ENCODE peak calls at places on chromosomes 5 and 9, in ten cellular contexts. Z is tibial artery; Y is brain microvascular endothelial cell; H is CD8-positive, alpha-beta T cell; V is fibroblast of lung; K is neural progenitor cell; X is A673; A is GM23248; G is effector memory CD4-positive, alpha-beta T cell; T is thyroid gland. F is an unnamed sample.

GRCh38 chr9:95740217-95741004 is 135.1 kb upstream of the ERCC6L2 start:
- DNase-seq in T (no peak), A (no peak), Y (no peak), X (no peak), G (no peak), K (no peak), H (no peak), V (no peak), Z (no peak), F (no peak)

GRCh38 chr9:115234094-115234493 is 116.1 kb upstream of the TNC start:
- DNase-seq in Z (no peak), G (no peak), A (peak; percentile 78), Y (peak; percentile 84), K (no peak), X (no peak), T (no peak), H (no peak), V (peak; percentile 82), F (no peak)

GRCh38 chr5:10250804-10251276 is 760 bp downstream of the CCT5 start:
- DNase-seq in Y (no peak), K (peak; percentile 31), G (no peak), Z (no peak), X (no peak), H (no peak), T (no peak), V (peak; percentile 33), A (peak; percentile 65), F (no peak)

GRCh38 chr5:128158342-128158741 is 74.8 kb downstream of the SLC12A2 start:
- DNase-seq in X (no peak), V (no peak), H (no peak), Y (no peak), A (no peak), G (no peak), Z (no peak), K (no peak), T (no peak), F (no peak)

GRCh38 chr9:87141124-87141523 is 193.8 kb upstream of the GAS1 start:
- DNase-seq in Y (no peak), X (no peak), T (no peak), G (no peak), H (no peak), V (no peak), A (no peak), Z (no peak), K (no peak), F (no peak)

GRCh38 chr5:150339165-150339564 is 18.3 kb upstream of the TCOF1 start:
- DNase-seq in K (no peak), Y (no peak), A (no peak), Z (no peak), G (no peak), X (no peak), V (no peak), H (no peak), T (no peak), F (peak; percentile 47)

GRCh38 chr5:42974546-42974945 is 65.6 kb downstream of the ANXA2R start:
- DNase-seq in Z (no peak), G (no peak), A (no peak), Y (peak; percentile 3), K (no peak), T (no peak), H (no peak), X (no peak), V (no peak), F (no peak)

GRCh38 chr9:122941560-122942234 is 877 bp downstream of the RABGAP1 start:
- DNase-seq in K (no peak), V (peak; percentile 50), Y (peak; percentile 43), A (peak; percentile 80), Z (no peak), T (no peak), H (no peak), X (no peak), G (no peak), F (no peak)

GRCh38 chr9:135048758-135049284 is 38.6 kb upstream of the OLFM1 start:
- DNase-seq in T (no peak), X (no peak), A (no peak), H (no peak), Z (no peak), V (no peak), K (no peak), Y (no peak), G (no peak), F (no peak)

GRCh38 chr9:93121316-93122241 is 12.5 kb downstream of the NINJ1 start:
- DNase-seq in G (no peak), T (peak; percentile 0), Z (peak; percentile 19), Y (no peak), V (no peak), X (no peak), K (no peak), A (no peak), H (no peak), F (no peak)

GRCh38 chr5:156051972-156052371 is 275.0 kb upstream of the SGCD start:
- DNase-seq in G (no peak), H (no peak), A (no peak), T (peak; percentile 19), Z (no peak), Y (no peak), V (no peak), X (no peak), K (peak; percentile 29), F (no peak)

GRCh38 chr5:151123897-151124751 is 33.5 kb downstream of the ANXA6 start:
- DNase-seq in V (peak; percentile 16), Y (peak; percentile 34), Z (no peak), K (peak; percentile 16), A (peak; percentile 45), X (peak; percentile 68), T (peak; percentile 91), H (peak; percentile 54), G (no peak), F (no peak)

GRCh38 chr9:136396219-136396515 is 3.8 kb downstream of the SNAPC4 start:
- DNase-seq in A (no peak), V (no peak), X (no peak), Y (no peak), H (no peak), K (no peak), T (no peak), Z (no peak), G (no peak), F (no peak)

GRCh38 chr5:6180231-6180872 is 198.0 kb downstream of the MED10 start:
- DNase-seq in T (no peak), X (no peak), H (no peak), A (no peak), G (no peak), K (no peak), Y (no peak), V (no peak), Z (no peak), F (no peak)

GRCh38 chr5:156585999-156586398 is 259.0 kb downstream of the SGCD start:
- DNase-seq in H (no peak), K (no peak), A (no peak), G (no peak), Z (no peak), T (no peak), Y (no peak), X (no peak), V (no peak), F (no peak)

GRCh38 chr5:137641148-137641547 is 94.7 kb downstream of the KLHL3 start:
- DNase-seq in G (no peak), A (peak; percentile 60), T (no peak), K (no peak), Z (no peak), Y (peak; percentile 10), V (no peak), H (no peak), X (no peak), F (no peak)
- H3K27ac ChIP-seq in G (no peak overlapping the region), A (no peak overlapping the region), T (peak overlapping the region; percentile 57), K (no peak overlapping the region), Z (no peak overlapping the region), Y (no peak overlapping the region), V (no peak overlapping the region), H (no peak overlapping the region), X (no peak overlapping the region), F (no peak overlapping the region)

GRCh38 chr5:28575368-28575767 is 1537.0 kb upstream of the CDH9 start:
- DNase-seq in A (no peak), G (no peak), Z (no peak), X (no peak), H (no peak), K (no peak), V (no peak), T (no peak), Y (no peak), F (no peak)
- H3K27ac ChIP-seq in A (no peak overlapping the region), G (no peak overlapping the region), Z (no peak overlapping the region), X (no peak overlapping the region), H (no peak overlapping the region), K (no peak overlapping the region), V (no peak overlapping the region), T (no peak overlapping the region), Y (no peak overlapping the region), F (no peak overlapping the region)

DNA sequence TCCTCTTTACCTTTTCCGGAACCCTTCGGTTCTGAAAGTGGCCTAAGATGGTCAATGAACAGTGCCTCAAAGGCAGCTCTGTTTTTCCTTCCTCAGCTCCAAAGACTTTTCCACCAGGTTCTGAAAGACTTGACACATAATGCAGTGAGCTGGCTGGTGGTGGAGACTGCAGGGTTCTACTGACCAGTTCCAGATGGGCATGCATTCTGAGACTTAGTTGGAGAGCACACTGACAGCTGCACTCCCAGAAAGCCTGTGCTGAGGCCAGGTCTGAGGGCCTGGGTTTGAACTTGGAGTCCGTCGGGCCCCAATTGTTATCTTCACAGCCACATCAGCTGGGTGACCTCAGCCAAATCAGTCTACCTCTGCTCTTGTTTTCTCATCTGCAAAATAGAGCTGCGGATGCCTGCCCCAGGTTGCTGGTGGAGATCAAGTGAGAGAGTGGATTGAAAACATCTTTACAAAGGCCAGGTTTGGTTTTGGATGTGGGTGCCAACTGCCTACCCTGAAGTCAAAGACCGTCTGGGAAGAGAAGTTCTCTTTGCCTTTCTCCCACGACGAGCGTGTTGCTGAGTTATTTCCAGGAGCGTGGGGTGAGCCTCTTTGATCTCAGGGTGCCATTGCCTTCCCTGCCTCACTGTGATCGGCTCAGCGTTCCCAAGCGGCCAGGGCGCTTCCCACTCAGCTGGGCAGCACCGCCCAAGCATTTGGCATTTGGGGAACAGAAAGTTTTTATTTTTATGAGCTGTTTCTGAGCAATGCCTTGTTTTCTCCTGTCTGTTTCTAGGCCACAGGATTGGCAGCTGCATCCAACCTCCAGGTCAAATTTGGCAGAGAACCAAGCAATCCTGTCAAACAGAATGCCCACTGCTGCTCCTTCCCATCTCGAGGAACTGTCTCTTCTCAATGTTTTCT is 54.9 kb downstream of the RAD23B start:
- DNase-seq in X (no peak), H (no peak), K (no peak), A (peak; percentile 67), V (peak; percentile 31), Y (no peak), Z (no peak), G (no peak), T (peak; percentile 49), F (peak; percentile 25)
- H3K27ac ChIP-seq in X (no peak overlapping the region), H (no peak overlapping the region), K (peak overlapping the region; percentile 35), A (peak overlapping the region; percentile 30), V (peak overlapping the region; percentile 27), Y (no peak overlapping the region), Z (peak overlapping the region; percentile 31), G (no peak overlapping the region), T (no peak overlapping the region), F (no peak overlapping the region)

GRCh38 chr5:7519564-7519963 is 123.6 kb downstream of the ADCY2 start:
- DNase-seq in A (no peak), Y (no peak), T (no peak), G (no peak), X (no peak), H (no peak), Z (no peak), K (no peak), V (no peak), F (no peak)

GRCh38 chr5:7517006-7517405 is 121.1 kb downstream of the ADCY2 start:
- DNase-seq in H (no peak), Y (no peak), V (no peak), T (no peak), A (no peak), X (no peak), Z (no peak), K (no peak), G (no peak), F (no peak)

GRCh38 chr5:7518947-7519560 is 123.1 kb downstream of the ADCY2 start:
- DNase-seq in V (no peak), G (no peak), H (no peak), T (no peak), X (peak; percentile 26), A (no peak), Y (no peak), Z (no peak), K (peak; percentile 55), F (no peak)
- H3K27ac ChIP-seq in V (no peak overlapping the region), G (no peak overlapping the region), H (no peak overlapping the region), T (no peak overlapping the region), X (no peak overlapping the region), A (no peak overlapping the region), Y (no peak overlapping the region), Z (no peak overlapping the region), K (no peak overlapping the region), F (no peak overlapping the region)

F was measured in substantia nigra.